ENCODE peak calls at places on chromosomes 16 and 17, in four cellular contexts. T is suprapubic skin, S is T47D, Q is fibroblast of pulmonary artery. L is an unnamed sample.

GRCh38 chr17:43468746-43469544 is 14.8 kb upstream of the DHX8 start:
- DNase-seq in T (no peak), S (no peak), Q (peak; percentile 48), L (peak; percentile 82)

GRCh38 chr17:39018267-39019134 is 51.3 kb upstream of the FBXO47 start:
- DNase-seq in S (no peak), T (no peak), Q (no peak), L (no peak)

GRCh38 chr16:263944-264343 is 11.8 kb downstream of the RGS11 start:
- DNase-seq in T (no peak), S (no peak), Q (no peak), L (peak; percentile 53)

GRCh38 chr17:65857713-65858112 is 296.3 kb upstream of the AXIN2 start:
- DNase-seq in Q (no peak), T (no peak), S (no peak), L (no peak)

GRCh38 chr16:72744064-72744793 is 303.7 kb downstream of the ZFHX3 start:
- DNase-seq in Q (no peak), S (no peak), T (no peak), L (no peak)

GRCh38 chr16:16021988-16022682 is 72.7 kb downstream of the ABCC1 start:
- DNase-seq in T (peak; percentile 97), Q (peak; percentile 95), S (peak; percentile 82), L (peak; percentile 95)

GRCh38 chr17:60106377-60107059 is 27.8 kb upstream of the HEATR6 start:
- DNase-seq in T (no peak), Q (peak; percentile 51), S (no peak), L (no peak)

GRCh38 chr17:80025140-80025539 is 10.5 kb downstream of the TBC1D16 start:
- DNase-seq in T (no peak), S (no peak), Q (no peak), L (no peak)

GRCh38 chr17:30344283-30345088 is 10.6 kb upstream of the TMIGD1 start:
- DNase-seq in T (no peak), Q (peak; percentile 97), S (peak; percentile 86), L (no peak)

GRCh38 chr17:77042688-77043330 is 98.0 kb upstream of the SEC14L1 start:
- DNase-seq in S (no peak), T (no peak), Q (no peak), L (no peak)

GRCh38 chr16:80199614-80200013 is 341.2 kb upstream of the DYNLRB2 start:
- DNase-seq in S (no peak), Q (no peak), T (no peak), L (no peak)

GRCh38 chr17:4881761-4882555 is 17.4 kb upstream of the C17orf107 start:
- DNase-seq in T (peak; percentile 67), S (peak; percentile 80), Q (peak; percentile 46), L (peak; percentile 65)

GRCh38 chr17:80621335-80622169 is 76.9 kb downstream of the RPTOR start:
- DNase-seq in S (no peak), T (no peak), Q (no peak), L (no peak)

GRCh38 chr17:21539146-21539545 is 153.2 kb upstream of the KCNJ18 start:
- DNase-seq in Q (peak; percentile 26), S (no peak), T (no peak), L (no peak)

GRCh38 chr17:7296189-7296861 is 1.9 kb upstream of the YBX2 start:
- DNase-seq in Q (peak; percentile 82), T (peak; percentile 90), S (peak; percentile 80), L (peak; percentile 72)

GRCh38 chr16:69316595-69317034 is 5.5 kb downstream of the VPS4A start:
- DNase-seq in T (no peak), S (no peak), Q (no peak), L (no peak)

GRCh38 chr16:68884391-68884790 is 41.1 kb downstream of the TANGO6 start:
- DNase-seq in T (no peak), S (no peak), Q (no peak), L (no peak)

GRCh38 chr16:21179983-21180365 is 21.5 kb downstream of the LDAF1 start:
- DNase-seq in Q (no peak), T (no peak), S (no peak), L (no peak)

GRCh38 chr17:65055708-65056638 is 567 bp downstream of the GNA13 start:
- DNase-seq in T (peak; percentile 87), S (peak; percentile 62), Q (no peak), L (no peak)

GRCh38 chr17:40038882-40039513 is 15.2 kb downstream of the MED24 start:
- DNase-seq in Q (peak; percentile 88), T (peak; percentile 90), S (peak; percentile 90), L (no peak)

GRCh38 chr17:16512011-16512410 is 20.0 kb upstream of the LRRC75A start:
- DNase-seq in S (no peak), T (no peak), Q (no peak), L (no peak)

GRCh38 chr16:26658486-26658885 is 408.2 kb upstream of the C16orf82 start:
- DNase-seq in S (no peak), Q (no peak), T (no peak), L (no peak)

GRCh38 chr17:1998426-1998784 is 26.7 kb downstream of the RTN4RL1 start:
- DNase-seq in Q (no peak), S (no peak), T (peak; percentile 64), L (no peak)

GRCh38 chr17:45952814-45953320 is 46.2 kb upstream of the STH start:
- DNase-seq in S (no peak), T (no peak), Q (no peak), L (no peak)

GRCh38 chr17:66567234-66568170 is 265.1 kb downstream of the PRKCA start:
- DNase-seq in Q (peak; percentile 90), S (peak; percentile 88), T (peak; percentile 66), L (no peak)

GRCh38 chr16:27852116-27852515 is 211.4 kb downstream of the GSG1L start:
- DNase-seq in S (no peak), Q (no peak), T (peak; percentile 19), L (no peak)

GRCh38 chr16:12917653-12918052 is 16.3 kb downstream of the SHISA9 start:
- DNase-seq in T (no peak), Q (no peak), S (no peak), L (no peak)

GRCh38 chr17:56160395-56160889 is 7.2 kb downstream of the ANKFN1 start:
- DNase-seq in S (peak; percentile 84), T (no peak), Q (no peak), L (no peak)

GRCh38 chr17:7633093-7633492 is 3.2 kb downstream of the SHBG start:
- DNase-seq in T (no peak), Q (no peak), S (no peak), L (no peak)

GRCh38 chr17:52159159-52159809 is 770 bp upstream of the CA10 start:
- DNase-seq in S (no peak), T (no peak), Q (no peak), L (no peak)

GRCh38 chr16:51390877-51391276 is 239.8 kb upstream of the SALL1 start:
- DNase-seq in S (no peak), Q (no peak), T (no peak), L (no peak)

GRCh38 chr17:45091778-45092425 is 30.8 kb downstream of the NMT1 start:
- DNase-seq in Q (peak; percentile 25), T (no peak), S (no peak), L (no peak)

GRCh38 chr16:1642753-1643152 is 30.6 kb downstream of the CRAMP1 start:
- DNase-seq in T (no peak), Q (no peak), S (no peak), L (no peak)

GRCh38 chr17:47192549-47192948 is 3.5 kb upstream of the CDC27 start:
- DNase-seq in Q (no peak), S (no peak), T (no peak), L (no peak)